ENCODE peak calls at places on chromosomes 3 and 15, in nine cellular contexts. One of them, this sample, is unnamed.

GRCh38 chr3:68972358-68972979 is 40.1 kb upstream of the TAFA4 start:
- DNase-seq in sciatic nerve: no peak
- DNase-seq in upper lobe of right lung: no peak
- DNase-seq in GM06990: no peak
- DNase-seq in Right ventricle myocardium superior: no peak
- DNase-seq in midbrain: peak; percentile 74
- DNase-seq in HTR-8/SVneo: peak; percentile 67
- DNase-seq in putamen: peak; percentile 59
- DNase-seq in NCI-H1694 treated with DMSO at 0.1 percent for 48 hours: peak; percentile 14
- DNase-seq in this sample: no peak

GRCh38 chr15:79897701-79898113 is 893 bp upstream of the MTHFS start:
- DNase-seq in sciatic nerve: no peak
- DNase-seq in upper lobe of right lung: no peak
- DNase-seq in GM06990: no peak
- DNase-seq in Right ventricle myocardium superior: no peak
- DNase-seq in midbrain: no peak
- DNase-seq in HTR-8/SVneo: no peak
- DNase-seq in putamen: no peak
- DNase-seq in NCI-H1694 treated with DMSO at 0.1 percent for 48 hours: no peak
- DNase-seq in this sample: no peak

GRCh38 chr3:186152361-186152798 is 43.5 kb upstream of the ETV5 start:
- DNase-seq in sciatic nerve: no peak
- DNase-seq in upper lobe of right lung: no peak
- DNase-seq in GM06990: peak; percentile 37
- DNase-seq in Right ventricle myocardium superior: no peak
- DNase-seq in midbrain: no peak
- DNase-seq in HTR-8/SVneo: no peak
- DNase-seq in putamen: no peak
- DNase-seq in NCI-H1694 treated with DMSO at 0.1 percent for 48 hours: no peak
- DNase-seq in this sample: no peak

GRCh38 chr3:79314547-79314946 is 453.3 kb downstream of the ROBO1 start:
- DNase-seq in sciatic nerve: no peak
- DNase-seq in upper lobe of right lung: no peak
- DNase-seq in GM06990: no peak
- DNase-seq in Right ventricle myocardium superior: no peak
- DNase-seq in midbrain: no peak
- DNase-seq in HTR-8/SVneo: no peak
- DNase-seq in putamen: no peak
- DNase-seq in NCI-H1694 treated with DMSO at 0.1 percent for 48 hours: no peak
- DNase-seq in this sample: no peak

GRCh38 chr3:46695962-46696922 is 2.8 kb upstream of the ALS2CL start:
- DNase-seq in sciatic nerve: no peak
- DNase-seq in upper lobe of right lung: no peak
- DNase-seq in GM06990: no peak
- DNase-seq in Right ventricle myocardium superior: peak; percentile 78
- DNase-seq in midbrain: no peak
- DNase-seq in HTR-8/SVneo: no peak
- DNase-seq in putamen: no peak
- DNase-seq in NCI-H1694 treated with DMSO at 0.1 percent for 48 hours: no peak
- DNase-seq in this sample: peak; percentile 86

GRCh38 chr15:60035344-60035743 is 31.2 kb downstream of the FOXB1 start:
- DNase-seq in sciatic nerve: no peak
- DNase-seq in upper lobe of right lung: no peak
- DNase-seq in GM06990: no peak
- DNase-seq in Right ventricle myocardium superior: no peak
- DNase-seq in midbrain: no peak
- DNase-seq in HTR-8/SVneo: no peak
- DNase-seq in putamen: no peak
- DNase-seq in NCI-H1694 treated with DMSO at 0.1 percent for 48 hours: no peak
- DNase-seq in this sample: no peak

GRCh38 chr3:16513141-16514020 is at the start of gene RFTN1:
- DNase-seq in sciatic nerve: peak; percentile 78
- DNase-seq in upper lobe of right lung: peak; percentile 85
- DNase-seq in GM06990: peak; percentile 80
- DNase-seq in Right ventricle myocardium superior: peak; percentile 80
- DNase-seq in midbrain: no peak
- DNase-seq in HTR-8/SVneo: peak; percentile 63
- DNase-seq in putamen: no peak
- DNase-seq in NCI-H1694 treated with DMSO at 0.1 percent for 48 hours: no peak
- DNase-seq in this sample: peak; percentile 91

GRCh38 chr3:142022381-142022780 is 127.0 kb downstream of the TFDP2 start:
- DNase-seq in sciatic nerve: no peak
- DNase-seq in upper lobe of right lung: no peak
- DNase-seq in GM06990: no peak
- DNase-seq in Right ventricle myocardium superior: no peak
- DNase-seq in midbrain: peak; percentile 8
- DNase-seq in HTR-8/SVneo: peak; percentile 19
- DNase-seq in putamen: no peak
- DNase-seq in NCI-H1694 treated with DMSO at 0.1 percent for 48 hours: peak; percentile 90
- DNase-seq in this sample: no peak

GRCh38 chr15:70561885-70562284 is 201.5 kb downstream of the UACA start:
- DNase-seq in sciatic nerve: peak; percentile 15
- DNase-seq in upper lobe of right lung: no peak
- DNase-seq in GM06990: no peak
- DNase-seq in Right ventricle myocardium superior: no peak
- DNase-seq in midbrain: no peak
- DNase-seq in HTR-8/SVneo: no peak
- DNase-seq in putamen: no peak
- DNase-seq in NCI-H1694 treated with DMSO at 0.1 percent for 48 hours: no peak
- DNase-seq in this sample: no peak

GRCh38 chr3:150327678-150328667 is 80.1 kb upstream of the TSC22D2 start:
- DNase-seq in sciatic nerve: no peak
- DNase-seq in upper lobe of right lung: no peak
- DNase-seq in GM06990: no peak
- DNase-seq in Right ventricle myocardium superior: no peak
- DNase-seq in midbrain: no peak
- DNase-seq in HTR-8/SVneo: no peak
- DNase-seq in putamen: no peak
- DNase-seq in NCI-H1694 treated with DMSO at 0.1 percent for 48 hours: no peak
- DNase-seq in this sample: no peak

GRCh38 chr3:134216206-134216764 is 34.4 kb downstream of the RYK start:
- DNase-seq in sciatic nerve: no peak
- DNase-seq in upper lobe of right lung: no peak
- DNase-seq in GM06990: no peak
- DNase-seq in Right ventricle myocardium superior: no peak
- DNase-seq in midbrain: no peak
- DNase-seq in HTR-8/SVneo: no peak
- DNase-seq in putamen: no peak
- DNase-seq in NCI-H1694 treated with DMSO at 0.1 percent for 48 hours: no peak
- DNase-seq in this sample: no peak